ENCODE peak calls at places on chromosomes 6 and 20, in eight cellular contexts. R is HS-5; M is renal cortical epithelial cell; S is RCC 7860; L is NCI-H1092 treated with DMSO at 0.1 percent for 48 hours; X is EL; A is stimulated activated CD8-positive, alpha-beta memory T cell treated with anti-CD3 and anti-CD28 coated beads, Interleukin-7, amount 100 ng/mL, for 1 hour; Z is NCI-H1105. W is an unnamed sample.

GRCh38 chr6:159984268-159984786 is 15.4 kb downstream of the IGF2R start:
- DNase-seq in R (no peak), M (peak; percentile 55), S (peak; percentile 49), L (no peak), X (peak; percentile 95), A (no peak), Z (no peak), W (no peak)

GRCh38 chr6:5866547-5867051 is 140.1 kb downstream of the NRN1 start:
- DNase-seq in R (peak; percentile 15), M (peak; percentile 72), S (no peak), L (peak; percentile 10), X (peak; percentile 49), A (no peak), Z (peak; percentile 21), W (peak; percentile 39)

GRCh38 chr6:6883011-6883410 is 224.8 kb upstream of the RREB1 start:
- DNase-seq in R (no peak), M (no peak), S (no peak), L (no peak), X (no peak), A (no peak), Z (no peak), W (no peak)

GRCh38 chr6:111356551-111356950 is 126.5 kb downstream of the REV3L start:
- DNase-seq in R (no peak), M (peak; percentile 78), S (no peak), L (no peak), X (no peak), A (no peak), Z (no peak), W (no peak)

GRCh38 chr20:18007534-18008292 is 38.9 kb downstream of the MGME1 start:
- DNase-seq in R (no peak), M (no peak), S (no peak), L (no peak), X (no peak), A (no peak), Z (no peak), W (no peak)

GRCh38 chr6:11811644-11812264 is 33.2 kb upstream of the ADTRP start:
- DNase-seq in R (no peak), M (no peak), S (no peak), L (no peak), X (no peak), A (no peak), Z (no peak), W (no peak)

GRCh38 chr20:2859330-2860121 is 13.8 kb upstream of the PTPRA start:
- DNase-seq in R (no peak), M (no peak), S (no peak), L (no peak), X (peak; percentile 80), A (no peak), Z (no peak), W (no peak)

GRCh38 chr6:1426416-1426815 is 37.0 kb downstream of the FOXF2 start:
- DNase-seq in R (no peak), M (no peak), S (no peak), L (no peak), X (no peak), A (no peak), Z (no peak), W (no peak)

GRCh38 chr6:91185072-91185471 is 598.2 kb upstream of the MAP3K7 start:
- DNase-seq in R (peak; percentile 56), M (no peak), S (no peak), L (no peak), X (no peak), A (no peak), Z (no peak), W (no peak)

GRCh38 chr6:153595903-153596302 is 443.1 kb upstream of the OPRM1 start:
- DNase-seq in R (peak; percentile 43), M (peak; percentile 8), S (no peak), L (no peak), X (no peak), A (no peak), Z (no peak), W (no peak)

GRCh38 chr20:20520776-20521175 is 152.9 kb downstream of the INSM1 start:
- DNase-seq in R (peak; percentile 74), M (peak; percentile 85), S (peak; percentile 43), L (no peak), X (peak; percentile 54), A (no peak), Z (no peak), W (no peak)

GRCh38 chr6:422423-423061 is 31.0 kb downstream of the IRF4 start:
- DNase-seq in R (peak; percentile 90), M (peak; percentile 99), S (peak; percentile 90), L (no peak), X (peak; percentile 77), A (no peak), Z (no peak), W (no peak)

GRCh38 chr6:114355300-114355699 is 12.5 kb upstream of the HS3ST5 start:
- DNase-seq in R (no peak), M (no peak), S (no peak), L (no peak), X (no peak), A (no peak), Z (no peak), W (no peak)

GRCh38 chr20:50192364-50193168 is 1.9 kb downstream of the CEBPB start:
- DNase-seq in R (peak; percentile 99), M (peak; percentile 80), S (peak; percentile 81), L (peak; percentile 58), X (peak; percentile 92), A (peak; percentile 60), Z (peak; percentile 60), W (peak; percentile 89)

GRCh38 chr6:165186041-165186440 is 123.4 kb downstream of the C6orf118 start:
- DNase-seq in R (no peak), M (peak; percentile 22), S (peak; percentile 58), L (no peak), X (no peak), A (no peak), Z (no peak), W (no peak)

GRCh38 chr6:11921017-11921438 is 91.1 kb upstream of the HIVEP1 start:
- DNase-seq in R (peak; percentile 58), M (peak; percentile 86), S (peak; percentile 88), L (no peak), X (peak; percentile 96), A (no peak), Z (no peak), W (no peak)

GRCh38 chr6:134267917-134268361 is 50.0 kb downstream of the SGK1 start:
- DNase-seq in R (no peak), M (peak; percentile 6), S (no peak), L (peak; percentile 14), X (no peak), A (no peak), Z (peak; percentile 45), W (no peak)